ENCODE peak calls at places on chromosomes 11 and 22, in five cellular contexts. T, D, S, R and O are unnamed samples.

GRCh38 chr11:119306373-119306890 is 10.5 kb downstream of the MCAM start:
- DNase-seq in T (no peak), D (no peak), R (no peak), S (no peak), O (peak)

GRCh38 chr11:57499413-57499982 is 16.0 kb downstream of the SLC43A1 start:
- DNase-seq in T (peak), D (peak), R (peak), S (peak), O (peak)

GRCh38 chr11:31557991-31558390 is 48.4 kb downstream of the ELP4 start:
- DNase-seq in D (no peak), S (no peak), T (no peak), R (peak), O (no peak)

GRCh38 chr22:35863432-35863831 is 145.8 kb downstream of the APOL5 start:
- DNase-seq in T (no peak), R (no peak), D (no peak), S (no peak), O (peak)

GRCh38 chr11:34308821-34309585 is 48.8 kb downstream of the ABTB2 start:
- DNase-seq in S (no peak), D (peak), R (no peak), T (peak), O (no peak)

GRCh38 chr11:2929880-2930704 is 872 bp upstream of the PHLDA2 start:
- DNase-seq in S (no peak), D (peak), R (peak), T (peak), O (peak)

GRCh38 chr22:36029406-36029755 is 757 bp upstream of the RBFOX2 start:
- DNase-seq in D (no peak), S (no peak), R (no peak), T (no peak), O (no peak)

GRCh38 chr11:2212411-2213251 is 41.0 kb upstream of the TH start:
- DNase-seq in T (no peak), D (no peak), S (no peak), R (no peak), O (no peak)

GRCh38 chr11:130600139-130600538 is 151.7 kb downstream of the ADAMTS15 start:
- DNase-seq in S (no peak), D (no peak), R (no peak), T (no peak), O (no peak)

GRCh38 chr11:125165111-125165663 is 636 bp downstream of the PKNOX2 start:
- DNase-seq in D (peak), S (no peak), R (peak), T (peak), O (no peak)

GRCh38 chr22:50002791-50003190 is 9.8 kb downstream of the IL17REL start:
- DNase-seq in T (no peak), D (no peak), S (no peak), R (no peak), O (peak)

GRCh38 chr22:48867891-48868290 is 959.8 kb downstream of the BRD1 start:
- DNase-seq in S (no peak), T (no peak), D (no peak), R (no peak), O (no peak)

GRCh38 chr11:31641477-31642062 is 132.0 kb downstream of the ELP4 start:
- DNase-seq in D (peak), S (no peak), T (peak), R (peak), O (peak)

GRCh38 chr11:120959189-120959588 is 64.7 kb upstream of the TBCEL start:
- DNase-seq in R (no peak), S (no peak), D (no peak), T (no peak), O (no peak)

GRCh38 chr22:20989323-20990138 is 7.4 kb downstream of the LZTR1 start:
- DNase-seq in R (peak), T (peak), S (no peak), D (no peak), O (peak)

GRCh38 chr22:43343262-43343988 is at the start of gene SCUBE1:
- DNase-seq in R (peak), T (peak), S (peak), D (peak), O (no peak)

GRCh38 chr11:94740083-94740974 is 27.8 kb upstream of the AMOTL1 start:
- DNase-seq in R (peak), T (peak), S (no peak), D (no peak), O (no peak)